ENCODE peak calls at places on chromosomes 1 and 21, in four cellular contexts. One of them, this sample, is unnamed.

GRCh38 chr1:242651817-242652216 is 127.3 kb upstream of the PLD5 start:
- DNase-seq in left ventricle myocardium inferior: no peak
- DNase-seq in body of pancreas: no peak
- DNase-seq in stimulated activated CD4-positive, alpha-beta T cell treated with anti-CD3 and anti-CD28 coated beads, TNF-alpha, amount 100 ng/mL, for 4 hours: no peak
- DNase-seq in this sample: no peak

GRCh38 chr1:113917400-113918082 is 11.6 kb upstream of the HIPK1 start:
- DNase-seq in left ventricle myocardium inferior: no peak
- DNase-seq in body of pancreas: no peak
- DNase-seq in stimulated activated CD4-positive, alpha-beta T cell treated with anti-CD3 and anti-CD28 coated beads, TNF-alpha, amount 100 ng/mL, for 4 hours: no peak
- DNase-seq in this sample: no peak

GRCh38 chr1:34332996-34333395 is 156.3 kb downstream of the C1orf94 start:
- DNase-seq in stimulated activated CD4-positive, alpha-beta T cell treated with anti-CD3 and anti-CD28 coated beads, TNF-alpha, amount 100 ng/mL, for 4 hours: no peak
- DNase-seq in body of pancreas: no peak
- DNase-seq in left ventricle myocardium inferior: no peak
- DNase-seq in this sample: no peak

GRCh38 chr1:25651824-25652741 is 35.5 kb downstream of the MAN1C1 start:
- DNase-seq in left ventricle myocardium inferior: peak
- DNase-seq in stimulated activated CD4-positive, alpha-beta T cell treated with anti-CD3 and anti-CD28 coated beads, TNF-alpha, amount 100 ng/mL, for 4 hours: no peak
- DNase-seq in body of pancreas: no peak
- DNase-seq in this sample: no peak

GRCh38 chr1:23122023-23122738 is 46.5 kb downstream of the LUZP1 start:
- DNase-seq in stimulated activated CD4-positive, alpha-beta T cell treated with anti-CD3 and anti-CD28 coated beads, TNF-alpha, amount 100 ng/mL, for 4 hours: no peak
- DNase-seq in body of pancreas: peak
- DNase-seq in left ventricle myocardium inferior: no peak
- DNase-seq in this sample: peak

GRCh38 chr21:36799869-36800268 is 101.0 kb downstream of the SIM2 start:
- DNase-seq in left ventricle myocardium inferior: no peak
- DNase-seq in stimulated activated CD4-positive, alpha-beta T cell treated with anti-CD3 and anti-CD28 coated beads, TNF-alpha, amount 100 ng/mL, for 4 hours: no peak
- DNase-seq in body of pancreas: no peak
- DNase-seq in this sample: no peak

GRCh38 chr1:14932034-14932638 is 221.4 kb upstream of the TMEM51 start:
- DNase-seq in body of pancreas: no peak
- DNase-seq in stimulated activated CD4-positive, alpha-beta T cell treated with anti-CD3 and anti-CD28 coated beads, TNF-alpha, amount 100 ng/mL, for 4 hours: no peak
- DNase-seq in left ventricle myocardium inferior: no peak
- DNase-seq in this sample: no peak

GRCh38 chr21:15212214-15212613 is 147.4 kb upstream of the NRIP1 start:
- DNase-seq in stimulated activated CD4-positive, alpha-beta T cell treated with anti-CD3 and anti-CD28 coated beads, TNF-alpha, amount 100 ng/mL, for 4 hours: no peak
- DNase-seq in body of pancreas: no peak
- DNase-seq in left ventricle myocardium inferior: no peak
- DNase-seq in this sample: no peak

GRCh38 chr21:40595806-40596205 is 251.2 kb downstream of the DSCAM start:
- DNase-seq in body of pancreas: no peak
- DNase-seq in stimulated activated CD4-positive, alpha-beta T cell treated with anti-CD3 and anti-CD28 coated beads, TNF-alpha, amount 100 ng/mL, for 4 hours: no peak
- DNase-seq in left ventricle myocardium inferior: no peak
- DNase-seq in this sample: no peak

GRCh38 chr21:14080764-14081096 is 130.0 kb downstream of the LIPI start:
- DNase-seq in body of pancreas: no peak
- DNase-seq in stimulated activated CD4-positive, alpha-beta T cell treated with anti-CD3 and anti-CD28 coated beads, TNF-alpha, amount 100 ng/mL, for 4 hours: no peak
- DNase-seq in left ventricle myocardium inferior: no peak
- DNase-seq in this sample: no peak

GRCh38 chr1:169484683-169485426 is 889 bp downstream of the SLC19A2 start:
- DNase-seq in left ventricle myocardium inferior: peak
- DNase-seq in body of pancreas: peak
- DNase-seq in stimulated activated CD4-positive, alpha-beta T cell treated with anti-CD3 and anti-CD28 coated beads, TNF-alpha, amount 100 ng/mL, for 4 hours: peak
- DNase-seq in this sample: peak

GRCh38 chr1:9399510-9400424 is 107.1 kb downstream of the SPSB1 start:
- DNase-seq in stimulated activated CD4-positive, alpha-beta T cell treated with anti-CD3 and anti-CD28 coated beads, TNF-alpha, amount 100 ng/mL, for 4 hours: no peak
- DNase-seq in body of pancreas: no peak
- DNase-seq in left ventricle myocardium inferior: peak
- DNase-seq in this sample: no peak

GRCh38 chr21:37364722-37365121 is 1.9 kb upstream of the DYRK1A start:
- DNase-seq in stimulated activated CD4-positive, alpha-beta T cell treated with anti-CD3 and anti-CD28 coated beads, TNF-alpha, amount 100 ng/mL, for 4 hours: no peak
- DNase-seq in body of pancreas: no peak
- DNase-seq in left ventricle myocardium inferior: no peak
- DNase-seq in this sample: no peak

GRCh38 chr1:169018751-169019150 is 87.7 kb upstream of the ATP1B1 start:
- DNase-seq in left ventricle myocardium inferior: no peak
- DNase-seq in stimulated activated CD4-positive, alpha-beta T cell treated with anti-CD3 and anti-CD28 coated beads, TNF-alpha, amount 100 ng/mL, for 4 hours: no peak
- DNase-seq in body of pancreas: no peak
- DNase-seq in this sample: no peak

GRCh38 chr1:167529829-167530474 is 11.6 kb upstream of the CD247 start:
- DNase-seq in left ventricle myocardium inferior: no peak
- DNase-seq in body of pancreas: no peak
- DNase-seq in stimulated activated CD4-positive, alpha-beta T cell treated with anti-CD3 and anti-CD28 coated beads, TNF-alpha, amount 100 ng/mL, for 4 hours: no peak
- DNase-seq in this sample: no peak

GRCh38 chr1:53739109-53739681 is at the start of gene GLIS1:
- DNase-seq in body of pancreas: peak
- DNase-seq in stimulated activated CD4-positive, alpha-beta T cell treated with anti-CD3 and anti-CD28 coated beads, TNF-alpha, amount 100 ng/mL, for 4 hours: peak
- DNase-seq in left ventricle myocardium inferior: peak
- DNase-seq in this sample: peak

GRCh38 chr1:1318131-1318652 is 6.3 kb downstream of the INTS11 start:
- DNase-seq in stimulated activated CD4-positive, alpha-beta T cell treated with anti-CD3 and anti-CD28 coated beads, TNF-alpha, amount 100 ng/mL, for 4 hours: no peak
- DNase-seq in body of pancreas: peak
- DNase-seq in left ventricle myocardium inferior: peak
- DNase-seq in this sample: peak

GRCh38 chr1:239058190-239058589 is 328.2 kb upstream of the CHRM3 start:
- DNase-seq in left ventricle myocardium inferior: no peak
- DNase-seq in stimulated activated CD4-positive, alpha-beta T cell treated with anti-CD3 and anti-CD28 coated beads, TNF-alpha, amount 100 ng/mL, for 4 hours: no peak
- DNase-seq in body of pancreas: no peak
- DNase-seq in this sample: no peak

GRCh38 chr1:53804791-53805505 is 33.1 kb downstream of the NDC1 start:
- DNase-seq in stimulated activated CD4-positive, alpha-beta T cell treated with anti-CD3 and anti-CD28 coated beads, TNF-alpha, amount 100 ng/mL, for 4 hours: no peak
- DNase-seq in body of pancreas: no peak
- DNase-seq in left ventricle myocardium inferior: no peak
- DNase-seq in this sample: no peak

GRCh38 chr1:180230791-180231505 is 884 bp downstream of the LHX4 start:
- DNase-seq in left ventricle myocardium inferior: no peak
- DNase-seq in stimulated activated CD4-positive, alpha-beta T cell treated with anti-CD3 and anti-CD28 coated beads, TNF-alpha, amount 100 ng/mL, for 4 hours: no peak
- DNase-seq in body of pancreas: no peak
- DNase-seq in this sample: peak

GRCh38 chr1:220970311-220970710 is 91.1 kb downstream of the HLX start:
- DNase-seq in left ventricle myocardium inferior: no peak
- DNase-seq in stimulated activated CD4-positive, alpha-beta T cell treated with anti-CD3 and anti-CD28 coated beads, TNF-alpha, amount 100 ng/mL, for 4 hours: no peak
- DNase-seq in body of pancreas: no peak
- DNase-seq in this sample: no peak

GRCh38 chr21:44891631-44892031 is 18.1 kb upstream of the PTTG1IP start:
- DNase-seq in body of pancreas: no peak
- DNase-seq in stimulated activated CD4-positive, alpha-beta T cell treated with anti-CD3 and anti-CD28 coated beads, TNF-alpha, amount 100 ng/mL, for 4 hours: no peak
- DNase-seq in left ventricle myocardium inferior: peak
- DNase-seq in this sample: no peak

GRCh38 chr1:13539683-13540082 is 25.9 kb upstream of the LRRC38 start:
- DNase-seq in stimulated activated CD4-positive, alpha-beta T cell treated with anti-CD3 and anti-CD28 coated beads, TNF-alpha, amount 100 ng/mL, for 4 hours: no peak
- DNase-seq in left ventricle myocardium inferior: no peak
- DNase-seq in body of pancreas: no peak
- DNase-seq in this sample: no peak

GRCh38 chr21:33026878-33027400 is 1.2 kb downstream of the OLIG2 start:
- DNase-seq in left ventricle myocardium inferior: no peak
- DNase-seq in stimulated activated CD4-positive, alpha-beta T cell treated with anti-CD3 and anti-CD28 coated beads, TNF-alpha, amount 100 ng/mL, for 4 hours: no peak
- DNase-seq in body of pancreas: no peak
- DNase-seq in this sample: no peak

GRCh38 chr1:118905206-118905605 is 82.9 kb downstream of the TBX15 start:
- DNase-seq in stimulated activated CD4-positive, alpha-beta T cell treated with anti-CD3 and anti-CD28 coated beads, TNF-alpha, amount 100 ng/mL, for 4 hours: no peak
- DNase-seq in body of pancreas: no peak
- DNase-seq in left ventricle myocardium inferior: no peak
- DNase-seq in this sample: peak

GRCh38 chr1:206658264-206658980 is 23.1 kb downstream of the DYRK3 start:
- DNase-seq in left ventricle myocardium inferior: peak
- DNase-seq in body of pancreas: peak
- DNase-seq in stimulated activated CD4-positive, alpha-beta T cell treated with anti-CD3 and anti-CD28 coated beads, TNF-alpha, amount 100 ng/mL, for 4 hours: no peak
- DNase-seq in this sample: no peak

GRCh38 chr1:54460346-54460745 is 54.2 kb upstream of the SSBP3 start:
- DNase-seq in left ventricle myocardium inferior: no peak
- DNase-seq in body of pancreas: no peak
- DNase-seq in stimulated activated CD4-positive, alpha-beta T cell treated with anti-CD3 and anti-CD28 coated beads, TNF-alpha, amount 100 ng/mL, for 4 hours: no peak
- DNase-seq in this sample: no peak

GRCh38 chr1:159214149-159214760 is 9.6 kb downstream of the ACKR1 start:
- DNase-seq in stimulated activated CD4-positive, alpha-beta T cell treated with anti-CD3 and anti-CD28 coated beads, TNF-alpha, amount 100 ng/mL, for 4 hours: no peak
- DNase-seq in body of pancreas: peak
- DNase-seq in left ventricle myocardium inferior: no peak
- DNase-seq in this sample: no peak

GRCh38 chr1:235088440-235088839 is 40.2 kb downstream of the TOMM20 start:
- DNase-seq in body of pancreas: no peak
- DNase-seq in left ventricle myocardium inferior: no peak
- DNase-seq in stimulated activated CD4-positive, alpha-beta T cell treated with anti-CD3 and anti-CD28 coated beads, TNF-alpha, amount 100 ng/mL, for 4 hours: no peak
- DNase-seq in this sample: no peak

GRCh38 chr1:155487537-155487936 is 75.1 kb downstream of the ASH1L start:
- DNase-seq in body of pancreas: no peak
- DNase-seq in left ventricle myocardium inferior: no peak
- DNase-seq in stimulated activated CD4-positive, alpha-beta T cell treated with anti-CD3 and anti-CD28 coated beads, TNF-alpha, amount 100 ng/mL, for 4 hours: no peak
- DNase-seq in this sample: no peak

GRCh38 chr1:89311757-89312156 is 39.1 kb upstream of the GBP5 start:
- DNase-seq in stimulated activated CD4-positive, alpha-beta T cell treated with anti-CD3 and anti-CD28 coated beads, TNF-alpha, amount 100 ng/mL, for 4 hours: no peak
- DNase-seq in body of pancreas: no peak
- DNase-seq in left ventricle myocardium inferior: no peak
- DNase-seq in this sample: no peak

GRCh38 chr1:88302843-88303486 is 381.1 kb upstream of the PKN2 start:
- DNase-seq in body of pancreas: peak
- DNase-seq in left ventricle myocardium inferior: no peak
- DNase-seq in stimulated activated CD4-positive, alpha-beta T cell treated with anti-CD3 and anti-CD28 coated beads, TNF-alpha, amount 100 ng/mL, for 4 hours: no peak
- DNase-seq in this sample: no peak

GRCh38 chr1:189606795-189607476 is 870.7 kb downstream of the BRINP3 start:
- DNase-seq in left ventricle myocardium inferior: no peak
- DNase-seq in stimulated activated CD4-positive, alpha-beta T cell treated with anti-CD3 and anti-CD28 coated beads, TNF-alpha, amount 100 ng/mL, for 4 hours: no peak
- DNase-seq in body of pancreas: no peak
- DNase-seq in this sample: no peak

This sample was measured in tibial artery.